ENCODE peak calls at places on chromosomes 6 and 20, in nine cellular contexts. One of them, this sample, is unnamed.

GRCh38 chr6:136550330-136551071 is at the start of gene MAP7:
- DNase-seq in spleen: peak
- DNase-seq in activated gamma-delta T cell treated with Interleukin-2 at 50 U/mL for 16 hours: peak
- DNase-seq in AG08396: peak
- DNase-seq in activated CD4-positive, alpha-beta T cell treated with anti-CD3 and anti-CD28 coated beads, Interleukin-2, amount 50 U/mL, for 1 hour: peak
- DNase-seq in endodermal cell: peak
- DNase-seq in caudate nucleus: peak
- DNase-seq in GM12891: peak
- DNase-seq in activated naive CD4-positive, alpha-beta T cell treated with anti-CD3 and anti-CD28 coated beads, Interleukin-2, amount 50 U/mL, for 72 hours: peak
- DNase-seq in this sample: peak

GRCh38 chr6:69584913-69585729 is 211.7 kb downstream of the LMBRD1 start:
- DNase-seq in spleen: no peak
- DNase-seq in activated gamma-delta T cell treated with Interleukin-2 at 50 U/mL for 16 hours: no peak
- DNase-seq in AG08396: no peak
- DNase-seq in activated CD4-positive, alpha-beta T cell treated with anti-CD3 and anti-CD28 coated beads, Interleukin-2, amount 50 U/mL, for 1 hour: no peak
- DNase-seq in endodermal cell: peak
- DNase-seq in caudate nucleus: no peak
- DNase-seq in GM12891: peak
- DNase-seq in activated naive CD4-positive, alpha-beta T cell treated with anti-CD3 and anti-CD28 coated beads, Interleukin-2, amount 50 U/mL, for 72 hours: no peak
- DNase-seq in this sample: no peak

GRCh38 chr20:25571240-25571639 is 14.1 kb downstream of the NINL start:
- DNase-seq in spleen: peak
- DNase-seq in activated gamma-delta T cell treated with Interleukin-2 at 50 U/mL for 16 hours: no peak
- DNase-seq in AG08396: no peak
- DNase-seq in activated CD4-positive, alpha-beta T cell treated with anti-CD3 and anti-CD28 coated beads, Interleukin-2, amount 50 U/mL, for 1 hour: no peak
- DNase-seq in endodermal cell: no peak
- DNase-seq in caudate nucleus: no peak
- DNase-seq in GM12891: no peak
- DNase-seq in activated naive CD4-positive, alpha-beta T cell treated with anti-CD3 and anti-CD28 coated beads, Interleukin-2, amount 50 U/mL, for 72 hours: no peak
- DNase-seq in this sample: no peak

GRCh38 chr6:46327769-46328168 is 157.0 kb upstream of the ENPP5 start:
- DNase-seq in spleen: no peak
- DNase-seq in activated gamma-delta T cell treated with Interleukin-2 at 50 U/mL for 16 hours: no peak
- DNase-seq in AG08396: no peak
- DNase-seq in activated CD4-positive, alpha-beta T cell treated with anti-CD3 and anti-CD28 coated beads, Interleukin-2, amount 50 U/mL, for 1 hour: no peak
- DNase-seq in endodermal cell: no peak
- DNase-seq in caudate nucleus: no peak
- DNase-seq in GM12891: no peak
- DNase-seq in activated naive CD4-positive, alpha-beta T cell treated with anti-CD3 and anti-CD28 coated beads, Interleukin-2, amount 50 U/mL, for 72 hours: no peak
- DNase-seq in this sample: no peak

GRCh38 chr20:25032065-25032477 is 25.9 kb downstream of the ACSS1 start:
- DNase-seq in spleen: peak
- DNase-seq in activated gamma-delta T cell treated with Interleukin-2 at 50 U/mL for 16 hours: no peak
- DNase-seq in AG08396: no peak
- DNase-seq in activated CD4-positive, alpha-beta T cell treated with anti-CD3 and anti-CD28 coated beads, Interleukin-2, amount 50 U/mL, for 1 hour: no peak
- DNase-seq in endodermal cell: no peak
- DNase-seq in caudate nucleus: peak
- DNase-seq in GM12891: no peak
- DNase-seq in activated naive CD4-positive, alpha-beta T cell treated with anti-CD3 and anti-CD28 coated beads, Interleukin-2, amount 50 U/mL, for 72 hours: no peak
- DNase-seq in this sample: no peak

GRCh38 chr20:19758888-19759331 is 852 bp downstream of the RIN2 start:
- DNase-seq in spleen: no peak
- DNase-seq in activated gamma-delta T cell treated with Interleukin-2 at 50 U/mL for 16 hours: no peak
- DNase-seq in AG08396: peak
- DNase-seq in activated CD4-positive, alpha-beta T cell treated with anti-CD3 and anti-CD28 coated beads, Interleukin-2, amount 50 U/mL, for 1 hour: no peak
- DNase-seq in endodermal cell: peak
- DNase-seq in caudate nucleus: peak
- DNase-seq in GM12891: no peak
- DNase-seq in activated naive CD4-positive, alpha-beta T cell treated with anti-CD3 and anti-CD28 coated beads, Interleukin-2, amount 50 U/mL, for 72 hours: no peak
- DNase-seq in this sample: no peak

GRCh38 chr6:9527679-9528286 is 887.1 kb downstream of the TFAP2A start:
- DNase-seq in spleen: no peak
- DNase-seq in activated gamma-delta T cell treated with Interleukin-2 at 50 U/mL for 16 hours: no peak
- DNase-seq in AG08396: no peak
- DNase-seq in activated CD4-positive, alpha-beta T cell treated with anti-CD3 and anti-CD28 coated beads, Interleukin-2, amount 50 U/mL, for 1 hour: no peak
- DNase-seq in endodermal cell: no peak
- DNase-seq in caudate nucleus: no peak
- DNase-seq in GM12891: no peak
- DNase-seq in activated naive CD4-positive, alpha-beta T cell treated with anti-CD3 and anti-CD28 coated beads, Interleukin-2, amount 50 U/mL, for 72 hours: no peak
- DNase-seq in this sample: no peak

GRCh38 chr6:49576618-49577017 is 26.1 kb downstream of the C6orf141 start:
- DNase-seq in spleen: no peak
- DNase-seq in activated gamma-delta T cell treated with Interleukin-2 at 50 U/mL for 16 hours: no peak
- DNase-seq in AG08396: no peak
- DNase-seq in activated CD4-positive, alpha-beta T cell treated with anti-CD3 and anti-CD28 coated beads, Interleukin-2, amount 50 U/mL, for 1 hour: no peak
- DNase-seq in endodermal cell: no peak
- DNase-seq in caudate nucleus: no peak
- DNase-seq in GM12891: no peak
- DNase-seq in activated naive CD4-positive, alpha-beta T cell treated with anti-CD3 and anti-CD28 coated beads, Interleukin-2, amount 50 U/mL, for 72 hours: no peak
- DNase-seq in this sample: no peak

GRCh38 chr6:134080171-134080795 is 27.9 kb upstream of the SLC2A12 start:
- DNase-seq in spleen: no peak
- DNase-seq in activated gamma-delta T cell treated with Interleukin-2 at 50 U/mL for 16 hours: no peak
- DNase-seq in AG08396: no peak
- DNase-seq in activated CD4-positive, alpha-beta T cell treated with anti-CD3 and anti-CD28 coated beads, Interleukin-2, amount 50 U/mL, for 1 hour: no peak
- DNase-seq in endodermal cell: no peak
- DNase-seq in caudate nucleus: no peak
- DNase-seq in GM12891: no peak
- DNase-seq in activated naive CD4-positive, alpha-beta T cell treated with anti-CD3 and anti-CD28 coated beads, Interleukin-2, amount 50 U/mL, for 72 hours: no peak
- DNase-seq in this sample: no peak

GRCh38 chr6:158064725-158065251 is 83.1 kb downstream of the SYNJ2 start:
- DNase-seq in spleen: peak
- DNase-seq in activated gamma-delta T cell treated with Interleukin-2 at 50 U/mL for 16 hours: no peak
- DNase-seq in AG08396: no peak
- DNase-seq in activated CD4-positive, alpha-beta T cell treated with anti-CD3 and anti-CD28 coated beads, Interleukin-2, amount 50 U/mL, for 1 hour: no peak
- DNase-seq in endodermal cell: no peak
- DNase-seq in caudate nucleus: no peak
- DNase-seq in GM12891: no peak
- DNase-seq in activated naive CD4-positive, alpha-beta T cell treated with anti-CD3 and anti-CD28 coated beads, Interleukin-2, amount 50 U/mL, for 72 hours: no peak
- DNase-seq in this sample: no peak

GRCh38 chr6:56842602-56843475 is 112.1 kb upstream of the BEND6 start:
- DNase-seq in spleen: peak
- DNase-seq in activated gamma-delta T cell treated with Interleukin-2 at 50 U/mL for 16 hours: no peak
- DNase-seq in AG08396: peak
- DNase-seq in activated CD4-positive, alpha-beta T cell treated with anti-CD3 and anti-CD28 coated beads, Interleukin-2, amount 50 U/mL, for 1 hour: no peak
- DNase-seq in endodermal cell: peak
- DNase-seq in caudate nucleus: peak
- DNase-seq in GM12891: peak
- DNase-seq in activated naive CD4-positive, alpha-beta T cell treated with anti-CD3 and anti-CD28 coated beads, Interleukin-2, amount 50 U/mL, for 72 hours: peak
- DNase-seq in this sample: peak

GRCh38 chr6:20319520-20320357 is 81.9 kb upstream of the E2F3 start:
- DNase-seq in spleen: peak
- DNase-seq in activated gamma-delta T cell treated with Interleukin-2 at 50 U/mL for 16 hours: peak
- DNase-seq in AG08396: no peak
- DNase-seq in activated CD4-positive, alpha-beta T cell treated with anti-CD3 and anti-CD28 coated beads, Interleukin-2, amount 50 U/mL, for 1 hour: peak
- DNase-seq in endodermal cell: no peak
- DNase-seq in caudate nucleus: no peak
- DNase-seq in GM12891: peak
- DNase-seq in activated naive CD4-positive, alpha-beta T cell treated with anti-CD3 and anti-CD28 coated beads, Interleukin-2, amount 50 U/mL, for 72 hours: peak
- DNase-seq in this sample: no peak

GRCh38 chr20:43507150-43508080 is at the start of gene L3MBTL1:
- DNase-seq in spleen: peak
- DNase-seq in activated gamma-delta T cell treated with Interleukin-2 at 50 U/mL for 16 hours: no peak
- DNase-seq in AG08396: peak
- DNase-seq in activated CD4-positive, alpha-beta T cell treated with anti-CD3 and anti-CD28 coated beads, Interleukin-2, amount 50 U/mL, for 1 hour: no peak
- DNase-seq in endodermal cell: peak
- DNase-seq in caudate nucleus: no peak
- DNase-seq in GM12891: peak
- DNase-seq in activated naive CD4-positive, alpha-beta T cell treated with anti-CD3 and anti-CD28 coated beads, Interleukin-2, amount 50 U/mL, for 72 hours: peak
- DNase-seq in this sample: peak

GRCh38 chr6:148507774-148508173 is 165.1 kb downstream of the SASH1 start:
- DNase-seq in spleen: no peak
- DNase-seq in activated gamma-delta T cell treated with Interleukin-2 at 50 U/mL for 16 hours: no peak
- DNase-seq in AG08396: no peak
- DNase-seq in activated CD4-positive, alpha-beta T cell treated with anti-CD3 and anti-CD28 coated beads, Interleukin-2, amount 50 U/mL, for 1 hour: no peak
- DNase-seq in endodermal cell: no peak
- DNase-seq in caudate nucleus: no peak
- DNase-seq in GM12891: no peak
- DNase-seq in activated naive CD4-positive, alpha-beta T cell treated with anti-CD3 and anti-CD28 coated beads, Interleukin-2, amount 50 U/mL, for 72 hours: no peak
- DNase-seq in this sample: no peak

GRCh38 chr6:113825776-113826175 is 31.4 kb upstream of the MARCKS start:
- DNase-seq in spleen: no peak
- DNase-seq in activated gamma-delta T cell treated with Interleukin-2 at 50 U/mL for 16 hours: no peak
- DNase-seq in AG08396: peak
- DNase-seq in activated CD4-positive, alpha-beta T cell treated with anti-CD3 and anti-CD28 coated beads, Interleukin-2, amount 50 U/mL, for 1 hour: no peak
- DNase-seq in endodermal cell: no peak
- DNase-seq in caudate nucleus: peak
- DNase-seq in GM12891: no peak
- DNase-seq in activated naive CD4-positive, alpha-beta T cell treated with anti-CD3 and anti-CD28 coated beads, Interleukin-2, amount 50 U/mL, for 72 hours: no peak
- DNase-seq in this sample: no peak

GRCh38 chr6:86856937-86857563 is 80.3 kb upstream of the HTR1E start:
- DNase-seq in spleen: no peak
- DNase-seq in activated gamma-delta T cell treated with Interleukin-2 at 50 U/mL for 16 hours: no peak
- DNase-seq in AG08396: peak
- DNase-seq in activated CD4-positive, alpha-beta T cell treated with anti-CD3 and anti-CD28 coated beads, Interleukin-2, amount 50 U/mL, for 1 hour: peak
- DNase-seq in endodermal cell: peak
- DNase-seq in caudate nucleus: no peak
- DNase-seq in GM12891: peak
- DNase-seq in activated naive CD4-positive, alpha-beta T cell treated with anti-CD3 and anti-CD28 coated beads, Interleukin-2, amount 50 U/mL, for 72 hours: peak
- DNase-seq in this sample: peak

GRCh38 chr6:3406362-3406809 is 50.5 kb downstream of the SLC22A23 start:
- DNase-seq in spleen: no peak
- DNase-seq in activated gamma-delta T cell treated with Interleukin-2 at 50 U/mL for 16 hours: no peak
- DNase-seq in AG08396: no peak
- DNase-seq in activated CD4-positive, alpha-beta T cell treated with anti-CD3 and anti-CD28 coated beads, Interleukin-2, amount 50 U/mL, for 1 hour: no peak
- DNase-seq in endodermal cell: no peak
- DNase-seq in caudate nucleus: no peak
- DNase-seq in GM12891: no peak
- DNase-seq in activated naive CD4-positive, alpha-beta T cell treated with anti-CD3 and anti-CD28 coated beads, Interleukin-2, amount 50 U/mL, for 72 hours: no peak
- DNase-seq in this sample: no peak

GRCh38 chr20:2390971-2391675 is 10.4 kb downstream of the TGM6 start:
- DNase-seq in spleen: no peak
- DNase-seq in activated gamma-delta T cell treated with Interleukin-2 at 50 U/mL for 16 hours: no peak
- DNase-seq in AG08396: no peak
- DNase-seq in activated CD4-positive, alpha-beta T cell treated with anti-CD3 and anti-CD28 coated beads, Interleukin-2, amount 50 U/mL, for 1 hour: no peak
- DNase-seq in endodermal cell: no peak
- DNase-seq in caudate nucleus: no peak
- DNase-seq in GM12891: no peak
- DNase-seq in activated naive CD4-positive, alpha-beta T cell treated with anti-CD3 and anti-CD28 coated beads, Interleukin-2, amount 50 U/mL, for 72 hours: no peak
- DNase-seq in this sample: no peak

GRCh38 chr6:168496932-168497331 is 55.9 kb downstream of the SMOC2 start:
- DNase-seq in spleen: no peak
- DNase-seq in activated gamma-delta T cell treated with Interleukin-2 at 50 U/mL for 16 hours: no peak
- DNase-seq in AG08396: no peak
- DNase-seq in activated CD4-positive, alpha-beta T cell treated with anti-CD3 and anti-CD28 coated beads, Interleukin-2, amount 50 U/mL, for 1 hour: no peak
- DNase-seq in endodermal cell: peak
- DNase-seq in caudate nucleus: no peak
- DNase-seq in GM12891: no peak
- DNase-seq in activated naive CD4-positive, alpha-beta T cell treated with anti-CD3 and anti-CD28 coated beads, Interleukin-2, amount 50 U/mL, for 72 hours: no peak
- DNase-seq in this sample: no peak

GRCh38 chr6:117448732-117449131 is 23.0 kb upstream of the ROS1 start:
- DNase-seq in spleen: no peak
- DNase-seq in activated gamma-delta T cell treated with Interleukin-2 at 50 U/mL for 16 hours: no peak
- DNase-seq in AG08396: peak
- DNase-seq in activated CD4-positive, alpha-beta T cell treated with anti-CD3 and anti-CD28 coated beads, Interleukin-2, amount 50 U/mL, for 1 hour: no peak
- DNase-seq in endodermal cell: no peak
- DNase-seq in caudate nucleus: no peak
- DNase-seq in GM12891: no peak
- DNase-seq in activated naive CD4-positive, alpha-beta T cell treated with anti-CD3 and anti-CD28 coated beads, Interleukin-2, amount 50 U/mL, for 72 hours: no peak
- DNase-seq in this sample: peak

GRCh38 chr6:121436966-121437756 is 1.7 kb downstream of the GJA1 start:
- DNase-seq in spleen: no peak
- DNase-seq in activated gamma-delta T cell treated with Interleukin-2 at 50 U/mL for 16 hours: no peak
- DNase-seq in AG08396: peak
- DNase-seq in activated CD4-positive, alpha-beta T cell treated with anti-CD3 and anti-CD28 coated beads, Interleukin-2, amount 50 U/mL, for 1 hour: no peak
- DNase-seq in endodermal cell: peak
- DNase-seq in caudate nucleus: no peak
- DNase-seq in GM12891: no peak
- DNase-seq in activated naive CD4-positive, alpha-beta T cell treated with anti-CD3 and anti-CD28 coated beads, Interleukin-2, amount 50 U/mL, for 72 hours: peak
- DNase-seq in this sample: peak

GRCh38 chr6:34673079-34673478 is 23.5 kb downstream of the ILRUN start:
- DNase-seq in spleen: no peak
- DNase-seq in activated gamma-delta T cell treated with Interleukin-2 at 50 U/mL for 16 hours: no peak
- DNase-seq in AG08396: no peak
- DNase-seq in activated CD4-positive, alpha-beta T cell treated with anti-CD3 and anti-CD28 coated beads, Interleukin-2, amount 50 U/mL, for 1 hour: no peak
- DNase-seq in endodermal cell: no peak
- DNase-seq in caudate nucleus: no peak
- DNase-seq in GM12891: no peak
- DNase-seq in activated naive CD4-positive, alpha-beta T cell treated with anti-CD3 and anti-CD28 coated beads, Interleukin-2, amount 50 U/mL, for 72 hours: no peak
- DNase-seq in this sample: no peak

GRCh38 chr6:39665871-39666270 is 59.3 kb downstream of the KIF6 start:
- DNase-seq in spleen: no peak
- DNase-seq in activated gamma-delta T cell treated with Interleukin-2 at 50 U/mL for 16 hours: no peak
- DNase-seq in AG08396: no peak
- DNase-seq in activated CD4-positive, alpha-beta T cell treated with anti-CD3 and anti-CD28 coated beads, Interleukin-2, amount 50 U/mL, for 1 hour: no peak
- DNase-seq in endodermal cell: no peak
- DNase-seq in caudate nucleus: no peak
- DNase-seq in GM12891: no peak
- DNase-seq in activated naive CD4-positive, alpha-beta T cell treated with anti-CD3 and anti-CD28 coated beads, Interleukin-2, amount 50 U/mL, for 72 hours: no peak
- DNase-seq in this sample: no peak

GRCh38 chr6:105898286-105898685 is 187.8 kb upstream of the PRDM1 start:
- DNase-seq in spleen: no peak
- DNase-seq in activated gamma-delta T cell treated with Interleukin-2 at 50 U/mL for 16 hours: no peak
- DNase-seq in AG08396: peak
- DNase-seq in activated CD4-positive, alpha-beta T cell treated with anti-CD3 and anti-CD28 coated beads, Interleukin-2, amount 50 U/mL, for 1 hour: no peak
- DNase-seq in endodermal cell: no peak
- DNase-seq in caudate nucleus: no peak
- DNase-seq in GM12891: no peak
- DNase-seq in activated naive CD4-positive, alpha-beta T cell treated with anti-CD3 and anti-CD28 coated beads, Interleukin-2, amount 50 U/mL, for 72 hours: peak
- DNase-seq in this sample: no peak

GRCh38 chr6:15491986-15492269 is 170.9 kb downstream of the DTNBP1 start:
- DNase-seq in spleen: no peak
- DNase-seq in activated gamma-delta T cell treated with Interleukin-2 at 50 U/mL for 16 hours: no peak
- DNase-seq in AG08396: no peak
- DNase-seq in activated CD4-positive, alpha-beta T cell treated with anti-CD3 and anti-CD28 coated beads, Interleukin-2, amount 50 U/mL, for 1 hour: no peak
- DNase-seq in endodermal cell: peak
- DNase-seq in caudate nucleus: no peak
- DNase-seq in GM12891: no peak
- DNase-seq in activated naive CD4-positive, alpha-beta T cell treated with anti-CD3 and anti-CD28 coated beads, Interleukin-2, amount 50 U/mL, for 72 hours: no peak
- DNase-seq in this sample: no peak

GRCh38 chr6:130466744-130467052 is 100.9 kb downstream of the TMEM200A start:
- DNase-seq in spleen: no peak
- DNase-seq in activated gamma-delta T cell treated with Interleukin-2 at 50 U/mL for 16 hours: no peak
- DNase-seq in AG08396: no peak
- DNase-seq in activated CD4-positive, alpha-beta T cell treated with anti-CD3 and anti-CD28 coated beads, Interleukin-2, amount 50 U/mL, for 1 hour: no peak
- DNase-seq in endodermal cell: no peak
- DNase-seq in caudate nucleus: no peak
- DNase-seq in GM12891: no peak
- DNase-seq in activated naive CD4-positive, alpha-beta T cell treated with anti-CD3 and anti-CD28 coated beads, Interleukin-2, amount 50 U/mL, for 72 hours: no peak
- DNase-seq in this sample: no peak

GRCh38 chr6:47307362-47308222 is 2.1 kb downstream of the TNFRSF21 start:
- DNase-seq in spleen: no peak
- DNase-seq in activated gamma-delta T cell treated with Interleukin-2 at 50 U/mL for 16 hours: no peak
- DNase-seq in AG08396: no peak
- DNase-seq in activated CD4-positive, alpha-beta T cell treated with anti-CD3 and anti-CD28 coated beads, Interleukin-2, amount 50 U/mL, for 1 hour: no peak
- DNase-seq in endodermal cell: no peak
- DNase-seq in caudate nucleus: no peak
- DNase-seq in GM12891: no peak
- DNase-seq in activated naive CD4-positive, alpha-beta T cell treated with anti-CD3 and anti-CD28 coated beads, Interleukin-2, amount 50 U/mL, for 72 hours: no peak
- DNase-seq in this sample: no peak

GRCh38 chr6:21103626-21104224 is 489.8 kb upstream of the SOX4 start:
- DNase-seq in spleen: no peak
- DNase-seq in activated gamma-delta T cell treated with Interleukin-2 at 50 U/mL for 16 hours: no peak
- DNase-seq in AG08396: no peak
- DNase-seq in activated CD4-positive, alpha-beta T cell treated with anti-CD3 and anti-CD28 coated beads, Interleukin-2, amount 50 U/mL, for 1 hour: no peak
- DNase-seq in endodermal cell: no peak
- DNase-seq in caudate nucleus: no peak
- DNase-seq in GM12891: no peak
- DNase-seq in activated naive CD4-positive, alpha-beta T cell treated with anti-CD3 and anti-CD28 coated beads, Interleukin-2, amount 50 U/mL, for 72 hours: no peak
- DNase-seq in this sample: no peak

GRCh38 chr20:19934792-19935491 is 82.2 kb upstream of the NAA20 start:
- DNase-seq in spleen: no peak
- DNase-seq in activated gamma-delta T cell treated with Interleukin-2 at 50 U/mL for 16 hours: no peak
- DNase-seq in AG08396: no peak
- DNase-seq in activated CD4-positive, alpha-beta T cell treated with anti-CD3 and anti-CD28 coated beads, Interleukin-2, amount 50 U/mL, for 1 hour: peak
- DNase-seq in endodermal cell: no peak
- DNase-seq in caudate nucleus: no peak
- DNase-seq in GM12891: no peak
- DNase-seq in activated naive CD4-positive, alpha-beta T cell treated with anti-CD3 and anti-CD28 coated beads, Interleukin-2, amount 50 U/mL, for 72 hours: no peak
- DNase-seq in this sample: no peak

GRCh38 chr20:43404880-43405279 is 52.8 kb upstream of the SRSF6 start:
- DNase-seq in spleen: no peak
- DNase-seq in activated gamma-delta T cell treated with Interleukin-2 at 50 U/mL for 16 hours: no peak
- DNase-seq in AG08396: no peak
- DNase-seq in activated CD4-positive, alpha-beta T cell treated with anti-CD3 and anti-CD28 coated beads, Interleukin-2, amount 50 U/mL, for 1 hour: no peak
- DNase-seq in endodermal cell: peak
- DNase-seq in caudate nucleus: no peak
- DNase-seq in GM12891: no peak
- DNase-seq in activated naive CD4-positive, alpha-beta T cell treated with anti-CD3 and anti-CD28 coated beads, Interleukin-2, amount 50 U/mL, for 72 hours: peak
- DNase-seq in this sample: no peak

GRCh38 chr6:43990627-43991619 is 136.3 kb downstream of the MRPL14 start:
- DNase-seq in spleen: no peak
- DNase-seq in activated gamma-delta T cell treated with Interleukin-2 at 50 U/mL for 16 hours: no peak
- DNase-seq in AG08396: no peak
- DNase-seq in activated CD4-positive, alpha-beta T cell treated with anti-CD3 and anti-CD28 coated beads, Interleukin-2, amount 50 U/mL, for 1 hour: no peak
- DNase-seq in endodermal cell: no peak
- DNase-seq in caudate nucleus: no peak
- DNase-seq in GM12891: no peak
- DNase-seq in activated naive CD4-positive, alpha-beta T cell treated with anti-CD3 and anti-CD28 coated beads, Interleukin-2, amount 50 U/mL, for 72 hours: no peak
- DNase-seq in this sample: peak

This sample was measured in ACHN.